ENCODE peak calls at places on chromosomes 3 and 15, in six cellular contexts. E is gastrocnemius medialis; H is Peyer's patch; M is tibial artery; B is CD4-positive, CD25-positive, alpha-beta regulatory T cell; J is ascending aorta. V is an unnamed sample.

GRCh38 chr3:104909188-104909587 is 457.5 kb upstream of the ALCAM start:
- DNase-seq in E (no peak), H (no peak), M (no peak), B (no peak), J (no peak), V (no peak)

GRCh38 chr15:34794590-34795206 is 651 bp downstream of the ACTC1 start:
- DNase-seq in E (no peak), H (no peak), M (no peak), B (no peak), J (no peak), V (no peak)

GRCh38 chr3:141266797-141267555 is 35.4 kb downstream of the PXYLP1 start:
- DNase-seq in E (no peak), H (peak), M (peak), B (peak), J (no peak), V (no peak)

GRCh38 chr3:21446937-21447336 is 304.1 kb downstream of the ZNF385D start:
- DNase-seq in E (no peak), H (no peak), M (no peak), B (no peak), J (no peak), V (no peak)

GRCh38 chr15:77419050-77419835 is 661 bp downstream of the PEAK1 start:
- DNase-seq in E (peak), H (peak), M (peak), B (peak), J (peak), V (peak)

GRCh38 chr15:38129531-38130199 is 123.0 kb upstream of the SPRED1 start:
- DNase-seq in E (peak), H (peak), M (peak), B (no peak), J (peak), V (peak)

GRCh38 chr3:126270145-126270811 is 86.9 kb downstream of the KLF15 start:
- DNase-seq in E (no peak), H (peak), M (peak), B (no peak), J (peak), V (peak)

GRCh38 chr15:62521396-62521795 is 356.3 kb upstream of the C2CD4B start:
- DNase-seq in E (no peak), H (no peak), M (no peak), B (no peak), J (no peak), V (no peak)

GRCh38 chr3:197593046-197593380 is 37.2 kb upstream of the BDH1 start:
- DNase-seq in E (no peak), H (no peak), M (no peak), B (no peak), J (no peak), V (no peak)

GRCh38 chr3:197597335-197597734 is 41.6 kb upstream of the BDH1 start:
- DNase-seq in E (no peak), H (no peak), M (no peak), B (no peak), J (no peak), V (no peak)

GRCh38 chr3:197598404-197598980 is 42.7 kb upstream of the BDH1 start:
- DNase-seq in E (no peak), H (no peak), M (no peak), B (no peak), J (no peak), V (no peak)

GRCh38 chr3:197592361-197593045 is 36.7 kb upstream of the BDH1 start:
- DNase-seq in E (no peak), H (no peak), M (no peak), B (peak), J (no peak), V (no peak)

DNA sequence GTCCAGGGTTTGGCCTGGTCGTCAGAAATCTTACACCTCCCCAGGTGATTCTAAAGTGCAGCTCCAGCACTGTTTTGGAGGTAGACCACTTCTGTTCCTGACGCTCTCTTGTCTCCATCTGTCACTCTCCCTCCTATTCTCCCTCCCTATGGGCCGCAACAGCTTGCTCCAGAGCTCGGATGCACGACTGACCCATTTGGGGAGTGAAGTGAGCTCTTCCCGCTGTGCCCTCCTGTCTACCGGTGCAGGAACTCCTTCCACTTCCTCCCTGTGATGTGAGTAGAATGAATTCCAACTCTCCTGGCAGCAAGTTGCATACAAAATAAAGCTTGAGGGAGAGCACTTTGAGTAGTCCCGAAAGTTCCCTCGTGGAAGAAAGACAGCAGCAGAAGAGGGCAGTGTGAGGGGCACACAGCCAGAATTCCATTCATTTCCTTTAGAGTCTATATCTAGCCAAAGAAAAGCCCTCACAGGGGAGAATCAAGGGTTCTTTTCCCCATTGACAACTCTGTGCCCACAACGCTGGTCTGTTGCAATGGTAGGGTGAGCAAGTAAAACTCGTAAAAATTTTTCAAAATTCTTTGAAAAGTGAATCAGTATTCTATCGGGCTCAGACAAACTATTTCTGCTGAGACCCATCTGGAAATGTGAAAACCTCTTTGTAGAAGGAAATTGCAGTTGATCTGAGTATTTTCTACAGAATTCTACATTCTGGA is 39.9 kb upstream of the BDH1 start:
- DNase-seq in E (no peak), H (no peak), M (no peak), B (no peak), J (no peak), V (no peak)
- H3K27ac ChIP-seq in E (no peak), H (peak), M (no peak), B (no peak), J (no peak), V (no peak)

GRCh38 chr3:125053304-125053699 is 2.5 kb downstream of the HEG1 start:
- DNase-seq in E (no peak), H (no peak), M (no peak), B (no peak), J (no peak), V (no peak)
- H3K27ac ChIP-seq in E (peak), H (peak), M (peak), B (peak), J (peak), V (peak)

DNA sequence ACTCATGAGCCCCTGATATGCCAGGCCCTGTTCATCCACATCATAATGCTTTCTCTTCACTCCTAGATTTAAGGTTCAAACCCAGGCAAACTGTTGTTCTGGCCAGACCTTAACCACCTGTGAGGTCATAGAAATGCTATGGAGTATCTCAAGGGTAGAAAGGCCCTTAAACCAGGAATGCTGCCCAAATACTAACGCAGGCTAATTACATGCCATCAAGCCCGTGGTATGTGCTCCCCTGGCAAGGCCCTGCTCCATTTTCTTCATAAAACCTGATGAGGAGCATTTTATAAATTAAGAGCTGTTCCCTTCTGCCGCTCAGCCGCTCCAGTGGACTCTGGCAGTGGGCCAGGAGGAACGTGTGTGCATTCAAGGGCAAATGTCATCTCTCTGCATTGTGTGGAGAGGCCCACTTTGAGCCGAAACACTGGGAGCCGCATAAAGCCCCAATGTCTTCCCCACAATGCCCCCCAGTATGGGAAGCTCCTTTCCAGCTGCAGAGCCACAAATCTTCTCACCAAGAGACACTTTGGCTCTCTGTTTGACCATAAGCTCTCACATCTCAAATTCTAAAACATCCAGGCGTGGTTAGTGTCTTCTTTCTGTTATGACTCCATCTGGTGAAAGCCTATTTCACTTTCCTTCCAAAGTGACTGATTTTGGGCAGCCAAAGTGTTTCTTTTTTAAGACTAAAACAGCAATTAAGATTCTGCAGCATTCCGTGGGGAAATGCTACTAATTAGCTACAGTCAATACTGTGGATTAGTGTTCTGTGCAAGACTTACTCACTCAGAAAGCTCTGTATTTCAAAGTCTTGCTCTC is 210.7 kb upstream of the NR2E3 start:
- DNase-seq in E (no peak), H (no peak), M (no peak), B (no peak), J (no peak), V (no peak)
- H3K27ac ChIP-seq in E (no peak), H (no peak), M (no peak), B (no peak), J (peak), V (no peak)

GRCh38 chr15:95254263-95254662 is 1022.9 kb downstream of the MCTP2 start:
- DNase-seq in E (no peak), H (no peak), M (no peak), B (no peak), J (no peak), V (no peak)
- H3K27ac ChIP-seq in E (no peak), H (peak), M (peak), B (no peak), J (no peak), V (peak)

V was measured in upper lobe of right lung.